ENCODE peak calls at places on chromosome 17, in eight cellular contexts. O is fibroblast of pulmonary artery; P is AG04449; Z is activated effector memory CD4-positive, alpha-beta T cell treated with anti-CD3 and anti-CD28 coated beads, Interleukin-2, amount 50 U/mL, for 16 hours; T is T-helper 1 cell; A is anterior cingulate cortex; I is cardiac fibroblast; D is NCI-H1092. J is an unnamed sample.

GRCh38 chr17:79108232-79108850 is 33.7 kb downstream of the ENGASE start:
- DNase-seq in O (no peak), P (no peak), Z (no peak), T (no peak), A (no peak), I (no peak), D (no peak), J (no peak)

GRCh38 chr17:6473128-6473767 is 29.0 kb downstream of the PIMREG start:
- DNase-seq in O (peak), P (no peak), Z (peak), T (no peak), A (peak), I (peak), D (peak), J (peak)

GRCh38 chr17:20302191-20302917 is 165.0 kb downstream of the LGALS9B start:
- DNase-seq in O (no peak), P (no peak), Z (no peak), T (no peak), A (no peak), I (no peak), D (peak), J (no peak)

GRCh38 chr17:50767030-50767429 is 288 bp downstream of the ANKRD40CL start:
- DNase-seq in O (no peak), P (no peak), Z (no peak), T (no peak), A (no peak), I (no peak), D (no peak), J (no peak)

GRCh38 chr17:38705803-38706624 is 941 bp downstream of the MLLT6 start:
- DNase-seq in O (peak), P (no peak), Z (peak), T (no peak), A (no peak), I (peak), D (peak), J (no peak)

GRCh38 chr17:65123757-65124675 is 13.2 kb upstream of the RGS9 start:
- DNase-seq in O (peak), P (no peak), Z (no peak), T (no peak), A (no peak), I (peak), D (no peak), J (no peak)

GRCh38 chr17:66834919-66835454 is at the start of gene CACNG5:
- DNase-seq in O (no peak), P (no peak), Z (no peak), T (no peak), A (no peak), I (no peak), D (peak), J (no peak)

GRCh38 chr17:80485846-80486245 is 9.4 kb upstream of the NPTX1 start:
- DNase-seq in O (no peak), P (no peak), Z (no peak), T (no peak), A (no peak), I (no peak), D (peak), J (no peak)

GRCh38 chr17:2025622-2026309 is 632 bp upstream of the RTN4RL1 start:
- DNase-seq in O (peak), P (no peak), Z (peak), T (no peak), A (peak), I (peak), D (peak), J (peak)

GRCh38 chr17:64326420-64327054 is 63.5 kb upstream of the TEX2 start:
- DNase-seq in O (peak), P (no peak), Z (no peak), T (no peak), A (peak), I (peak), D (no peak), J (no peak)

GRCh38 chr17:55420776-55421178 is 858 bp downstream of the MMD start:
- DNase-seq in O (no peak), P (no peak), Z (peak), T (peak), A (peak), I (peak), D (peak), J (no peak)

GRCh38 chr17:6327007-6327406 is 107.9 kb downstream of the AIPL1 start:
- DNase-seq in O (no peak), P (no peak), Z (no peak), T (no peak), A (no peak), I (no peak), D (no peak), J (no peak)

GRCh38 chr17:48718162-48718780 is 4.0 kb downstream of the PRAC1 start:
- DNase-seq in O (no peak), P (no peak), Z (no peak), T (no peak), A (no peak), I (no peak), D (no peak), J (no peak)

GRCh38 chr17:10316986-10317834 is 55.6 kb downstream of the MYH13 start:
- DNase-seq in O (peak), P (no peak), Z (no peak), T (no peak), A (no peak), I (peak), D (no peak), J (peak)

GRCh38 chr17:50467855-50468119 is 893 bp downstream of the CHAD start:
- DNase-seq in O (no peak), P (no peak), Z (no peak), T (no peak), A (no peak), I (no peak), D (no peak), J (no peak)

GRCh38 chr17:15289285-15290185 is 24.4 kb upstream of the PMP22 start:
- DNase-seq in O (peak), P (no peak), Z (no peak), T (no peak), A (no peak), I (peak), D (no peak), J (peak)

GRCh38 chr17:38464723-38465419 is 36.6 kb downstream of the ARHGAP23 start:
- DNase-seq in O (peak), P (peak), Z (no peak), T (no peak), A (peak), I (peak), D (no peak), J (peak)

GRCh38 chr17:43818966-43819365 is 14.0 kb downstream of the MPP3 start:
- DNase-seq in O (no peak), P (no peak), Z (no peak), T (no peak), A (no peak), I (no peak), D (no peak), J (no peak)

GRCh38 chr17:4116516-4116915 is 26.3 kb downstream of the ZZEF1 start:
- DNase-seq in O (no peak), P (no peak), Z (no peak), T (no peak), A (no peak), I (no peak), D (no peak), J (no peak)

GRCh38 chr17:72782985-72783701 is 309.3 kb downstream of the SLC39A11 start:
- DNase-seq in O (no peak), P (no peak), Z (no peak), T (no peak), A (no peak), I (no peak), D (no peak), J (no peak)

GRCh38 chr17:76635039-76635438 is 8.5 kb downstream of the ST6GALNAC1 start:
- DNase-seq in O (no peak), P (no peak), Z (no peak), T (no peak), A (no peak), I (no peak), D (no peak), J (peak)

GRCh38 chr17:50865060-50865867 is 890 bp downstream of the TOB1 start:
- DNase-seq in O (peak), P (no peak), Z (peak), T (no peak), A (no peak), I (peak), D (peak), J (peak)

GRCh38 chr17:67260051-67260987 is 15.3 kb upstream of the HELZ start:
- DNase-seq in O (peak), P (peak), Z (no peak), T (no peak), A (no peak), I (peak), D (no peak), J (peak)

GRCh38 chr17:37506678-37507077 is 17.0 kb downstream of the DUSP14 start:
- DNase-seq in O (peak), P (no peak), Z (no peak), T (no peak), A (peak), I (peak), D (no peak), J (peak)